ENCODE peak calls at places on chromosomes 13 and 19, in six cellular contexts. R, T, Q, H, U and M are unnamed samples.

GRCh38 chr13:33285420-33286124 is at the start of gene STARD13:
- DNase-seq in R (peak), T (peak), Q (no peak), H (peak), U (peak), M (peak)

GRCh38 chr13:27631665-27632064 is 10.0 kb downstream of the POLR1D start:
- DNase-seq in R (no peak), T (no peak), Q (no peak), H (no peak), U (no peak), M (no peak)

GRCh38 chr13:29497137-29497654 is 98.3 kb downstream of the SLC7A1 start:
- DNase-seq in R (no peak), T (peak), Q (no peak), H (peak), U (no peak), M (no peak)

GRCh38 chr13:24693862-24694471 is 13.8 kb downstream of the ATP12A start:
- DNase-seq in R (no peak), T (no peak), Q (peak), H (no peak), U (no peak), M (peak)

GRCh38 chr13:111955412-111955769 is 111.6 kb upstream of the SOX1 start:
- DNase-seq in R (no peak), T (no peak), Q (no peak), H (no peak), U (no peak), M (no peak)

GRCh38 chr13:99214232-99214631 is 13.6 kb downstream of the UBAC2 start:
- DNase-seq in R (no peak), T (no peak), Q (no peak), H (no peak), U (no peak), M (no peak)

GRCh38 chr13:32587774-32588165 is 1.5 kb downstream of the PDS5B start:
- DNase-seq in R (no peak), T (no peak), Q (no peak), H (no peak), U (no peak), M (no peak)

GRCh38 chr13:112766336-112766735 is 76.5 kb downstream of the ATP11A start:
- DNase-seq in R (no peak), T (no peak), Q (no peak), H (no peak), U (no peak), M (no peak)

GRCh38 chr19:19224852-19225494 is 13.2 kb downstream of the NCAN start:
- DNase-seq in R (peak), T (peak), Q (peak), H (peak), U (peak), M (peak)

DNA sequence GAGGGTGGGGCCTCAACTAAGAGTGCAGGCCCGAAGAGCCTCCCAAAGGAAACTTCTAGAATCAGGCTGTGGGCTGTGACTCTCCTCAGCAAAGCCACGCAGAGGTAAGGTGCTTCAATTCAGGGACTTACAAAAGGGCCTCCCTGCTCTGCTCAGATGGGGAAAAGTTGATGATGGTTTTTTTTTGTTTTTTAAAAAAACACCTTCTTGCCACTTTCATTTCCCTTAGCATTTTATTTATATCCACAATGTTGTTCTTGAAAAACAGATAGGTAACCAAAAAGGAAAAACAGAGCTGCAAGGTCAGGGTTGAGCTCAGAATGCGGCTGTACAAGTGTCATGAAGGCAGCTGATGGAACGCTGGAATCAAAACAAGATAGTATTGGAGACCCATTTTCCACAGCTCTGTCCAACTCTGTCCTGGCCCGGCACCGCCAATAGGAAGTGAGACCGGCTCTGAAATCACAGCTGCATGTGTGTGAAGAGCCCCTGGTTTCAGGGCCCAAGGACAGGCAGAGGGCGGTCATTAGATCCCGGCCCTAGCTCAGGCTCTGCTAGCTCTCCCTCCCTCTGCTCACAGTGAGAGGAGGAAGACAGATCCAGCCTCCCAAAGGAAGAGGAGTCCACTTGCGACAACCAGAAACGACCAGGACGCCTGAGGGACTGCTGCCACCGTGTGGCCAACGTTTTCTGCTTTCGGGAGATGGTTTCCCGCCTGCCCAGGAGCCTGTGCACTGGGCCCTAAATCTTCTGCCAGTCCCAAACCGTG is 58.3 kb downstream of the KLF2 start:
- DNase-seq in R (peak), T (peak), Q (peak), H (peak), U (peak), M (no peak)
- H3K27ac ChIP-seq in R (peak), T (peak), Q (peak), H (no peak), U (peak), M (peak)

GRCh38 chr19:11166281-11167142 is 10.9 kb upstream of the SPC24 start:
- DNase-seq in R (no peak), T (no peak), Q (no peak), H (no peak), U (no peak), M (no peak)

GRCh38 chr19:11164879-11165406 is 9.4 kb upstream of the SPC24 start:
- DNase-seq in R (peak), T (peak), Q (no peak), H (no peak), U (no peak), M (peak)

GRCh38 chr19:11168568-11168967 is 13.0 kb upstream of the SPC24 start:
- DNase-seq in R (no peak), T (peak), Q (no peak), H (peak), U (no peak), M (no peak)

GRCh38 chr19:11164278-11164677 is 8.7 kb upstream of the SPC24 start:
- DNase-seq in R (no peak), T (no peak), Q (no peak), H (no peak), U (no peak), M (no peak)

DNA sequence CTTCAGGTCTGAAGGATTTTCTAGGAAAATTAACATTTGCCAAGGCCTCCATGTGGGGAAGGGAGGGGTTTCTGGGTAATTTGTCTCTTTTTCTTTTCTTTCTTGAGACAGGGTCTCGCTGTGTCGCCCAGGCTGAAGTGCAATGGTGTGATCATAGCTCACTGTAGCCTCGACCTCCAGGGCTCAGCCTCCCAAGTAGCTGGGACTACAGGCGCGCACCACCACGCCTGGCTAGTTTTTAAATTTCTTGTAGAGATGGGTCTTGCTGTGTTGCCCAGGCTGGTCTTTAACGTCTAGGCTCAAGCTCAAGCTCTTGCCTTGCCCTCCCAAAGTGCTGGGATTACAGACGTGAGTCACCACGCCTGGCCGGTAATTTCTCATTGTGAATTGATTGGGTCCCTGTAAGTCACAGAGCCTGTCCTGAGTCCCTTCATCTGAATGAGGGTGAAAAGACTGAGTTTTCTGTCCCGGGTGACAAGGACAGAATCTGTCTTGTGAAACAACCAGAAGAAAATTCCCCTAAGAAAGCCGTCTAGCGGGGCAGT is 10.0 kb upstream of the SPC24 start:
- DNase-seq in R (no peak), T (peak), Q (no peak), H (no peak), U (no peak), M (no peak)
- H3K27ac ChIP-seq in R (peak), T (peak), Q (no peak), H (peak), U (peak), M (peak)

GRCh38 chr19:14005381-14006084 is 587 bp downstream of the RFX1 start:
- DNase-seq in R (peak), T (peak), Q (peak), H (peak), U (peak), M (peak)
- H3K27ac ChIP-seq in R (peak), T (peak), Q (peak), H (peak), U (peak), M (peak)

DNA sequence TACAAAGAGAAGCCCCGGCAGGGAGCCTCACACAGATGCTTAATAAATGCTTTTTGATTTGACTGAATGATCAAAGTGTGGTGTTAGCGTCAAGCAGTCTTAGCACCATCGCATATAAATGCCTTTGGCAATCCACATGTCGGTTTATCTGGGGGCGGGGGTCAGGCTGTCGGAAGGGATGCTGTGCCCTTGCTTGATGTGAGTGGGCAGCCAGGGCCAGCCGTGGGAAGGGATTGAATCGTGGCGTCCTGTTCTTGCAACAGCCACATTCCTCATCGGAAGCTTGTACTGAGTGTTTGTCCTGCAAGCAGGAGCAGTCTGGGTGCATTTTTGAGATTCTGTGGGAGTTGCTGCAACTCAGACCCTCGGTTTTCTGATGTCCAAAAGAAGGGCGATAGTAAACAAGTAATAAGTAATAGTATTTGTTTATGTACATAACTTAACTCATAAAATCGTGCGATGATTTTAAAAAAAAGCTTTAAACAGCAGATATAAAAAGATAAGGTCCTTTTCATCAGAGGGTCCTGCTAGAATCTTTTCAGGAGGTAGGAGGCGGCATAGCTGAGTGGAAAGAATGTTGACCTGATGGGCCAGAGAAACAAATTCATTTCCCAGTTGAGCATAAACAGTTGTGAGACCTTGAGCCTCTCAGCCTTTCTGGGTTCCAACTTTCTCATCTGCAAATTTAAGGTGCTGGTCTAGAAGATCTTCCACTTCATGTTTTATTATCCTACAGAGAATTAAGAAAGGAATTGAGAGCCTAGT is 173.3 kb downstream of the LACC1 start:
- DNase-seq in R (peak), T (peak), Q (no peak), H (no peak), U (no peak), M (peak)
- H3K27ac ChIP-seq in R (peak), T (peak), Q (no peak), H (peak), U (no peak), M (no peak)

DNA sequence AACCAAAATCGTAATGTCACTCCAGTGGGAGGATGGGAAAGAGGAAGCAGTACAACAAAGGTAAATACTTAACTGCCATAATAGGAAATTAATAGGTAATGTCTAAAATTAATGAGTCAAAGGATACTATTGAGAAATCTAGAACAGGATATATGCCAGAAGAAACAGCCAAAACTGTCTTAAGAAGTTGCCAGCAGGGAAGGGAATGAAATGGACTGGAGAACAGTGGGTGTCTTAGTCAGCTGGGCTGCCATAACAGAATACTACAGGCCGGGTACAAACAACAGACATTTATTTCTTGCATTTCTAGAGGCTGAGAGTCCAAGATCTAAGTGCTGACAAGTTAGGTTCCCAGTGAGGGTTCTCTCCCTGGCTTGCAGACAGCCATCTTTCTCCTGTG is 40.3 kb upstream of the IPO5 start:
- DNase-seq in R (no peak), T (no peak), Q (no peak), H (no peak), U (no peak), M (no peak)
- H3K27ac ChIP-seq in R (no peak), T (no peak), Q (no peak), H (no peak), U (no peak), M (no peak)

GRCh38 chr19:45401815-45402468 is 2.9 kb downstream of the PPP1R13L start:
- DNase-seq in R (no peak), T (no peak), Q (no peak), H (no peak), U (no peak), M (no peak)
- H3K27ac ChIP-seq in R (peak), T (peak), Q (no peak), H (no peak), U (peak), M (no peak)

DNA sequence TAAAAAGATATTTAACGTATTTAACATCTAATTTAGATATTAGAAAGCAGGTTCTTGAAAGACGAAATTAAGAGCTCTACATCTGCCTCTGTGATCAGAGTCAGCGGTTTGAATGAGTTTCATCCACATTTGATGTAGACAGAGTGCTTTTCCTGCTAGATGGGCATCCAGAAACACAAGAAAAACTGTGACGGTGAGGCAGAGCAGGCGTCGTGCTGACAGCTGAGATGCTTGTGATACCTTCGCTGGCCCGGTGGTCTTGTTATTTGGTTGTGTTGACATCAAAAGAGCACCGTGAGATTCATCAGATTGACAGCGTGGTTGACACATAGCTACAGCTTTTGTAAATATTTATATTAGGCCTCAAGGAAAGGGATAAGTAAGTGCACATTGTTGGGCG is 399.1 kb downstream of the GPC5 start:
- DNase-seq in R (no peak), T (no peak), Q (no peak), H (no peak), U (no peak), M (no peak)
- H3K27ac ChIP-seq in R (no peak), T (no peak), Q (no peak), H (no peak), U (no peak), M (no peak)